ENCODE peak calls at places on chromosomes 5 and 9, in nine cellular contexts. Z is GM12878, G is SK-N-SH, P is suprapubic skin, U is Panc1, W is HCT116, R is transverse colon, J is H1, L is endothelial cell of umbilical vein. M is an unnamed sample. For H3K4me1, the result is how much of the 10 kb centered on the place peaks cover.

GRCh38 chr5:157038568-157039187 is 20.2 kb downstream of the HAVCR1 start:
- DNase-seq in G (no peak), P (no peak), J (no peak), R (no peak), L (no peak), W (no peak), U (no peak), Z (no peak), M (no peak)

GRCh38 chr5:173981362-173981761 is 7.6 kb upstream of the C5orf47 start:
- DNase-seq in P (no peak), R (no peak), J (no peak), W (no peak), G (no peak), U (no peak), Z (no peak), L (no peak), M (no peak)

GRCh38 chr5:543755-544674 is 19.8 kb upstream of the SLC9A3 start:
- DNase-seq in W (no peak), U (no peak), Z (peak), J (no peak), G (no peak), R (peak), L (no peak), P (peak), M (peak)

GRCh38 chr5:77087484-77088291 is 603 bp upstream of the ZBED3 start:
- DNase-seq in Z (no peak), L (peak), G (no peak), P (no peak), U (no peak), W (no peak), J (peak), R (peak), M (no peak)

GRCh38 chr9:272251-273213 is 57.9 kb downstream of the DOCK8 start:
- DNase-seq in R (peak), J (no peak), P (no peak), W (no peak), U (no peak), G (no peak), L (no peak), Z (peak), M (no peak)

GRCh38 chr5:99248066-99248465 is 319.3 kb upstream of the CHD1 start:
- DNase-seq in J (no peak), L (peak), P (no peak), G (no peak), R (no peak), U (no peak), W (no peak), Z (no peak), M (no peak)

GRCh38 chr5:68953151-68953884 is 140.5 kb upstream of the SLC30A5 start:
- DNase-seq in W (no peak), L (no peak), G (no peak), U (no peak), Z (no peak), P (no peak), R (no peak), J (no peak), M (no peak)

GRCh38 chr9:134940236-134941208 is 22.8 kb upstream of the FCN1 start:
- DNase-seq in G (no peak), U (no peak), P (no peak), W (no peak), J (no peak), L (no peak), R (no peak), Z (no peak), M (no peak)

GRCh38 chr5:88785396-88786216 is 97.4 kb downstream of the MEF2C start:
- DNase-seq in Z (peak), U (peak), W (peak), J (no peak), G (no peak), R (peak), L (peak), P (no peak), M (peak)

GRCh38 chr9:93267091-93267541 is 83.2 kb downstream of the WNK2 start:
- DNase-seq in G (peak), L (no peak), R (no peak), J (no peak), P (peak), Z (no peak), W (no peak), U (no peak), M (peak)

GRCh38 chr5:160479926-160480325 is 58.3 kb downstream of the PTTG1 start:
- DNase-seq in W (no peak), U (peak), R (no peak), J (no peak), L (peak), G (no peak), Z (no peak), P (no peak), M (no peak)

GRCh38 chr5:150217041-150217440 is 27.2 kb downstream of the SLC6A7 start:
- DNase-seq in Z (no peak), P (no peak), R (peak), G (no peak), L (no peak), U (no peak), J (no peak), W (no peak), M (no peak)

GRCh38 chr5:110590187-110590586 is 136.3 kb downstream of the TMEM232 start:
- DNase-seq in P (no peak), Z (no peak), G (no peak), J (no peak), R (no peak), L (peak), W (peak), U (peak), M (no peak)

GRCh38 chr9:75912951-75913350 is 22.5 kb downstream of the PCSK5 start:
- DNase-seq in G (no peak), U (no peak), Z (no peak), L (no peak), J (no peak), R (no peak), P (no peak), W (no peak), M (no peak)

GRCh38 chr9:14277202-14277601 is 36.7 kb downstream of the NFIB start:
- DNase-seq in U (no peak), J (no peak), R (no peak), G (no peak), P (no peak), Z (no peak), L (peak), W (peak), M (no peak)

GRCh38 chr5:112276996-112277395 is 142.1 kb downstream of the EPB41L4A start:
- DNase-seq in P (no peak), G (peak), U (no peak), J (no peak), Z (no peak), L (no peak), R (no peak), W (no peak), M (no peak)
- H3K4me1 ChIP-seq in P (under half), G (under half), U (under half), J (under half), Z (under half), L (under half), R (under half), W (under half), M (under half)

GRCh38 chr9:123929177-123929869 is 603 bp downstream of the DENND1A start:
- DNase-seq in R (peak), L (no peak), W (no peak), J (peak), G (no peak), P (no peak), U (no peak), Z (no peak), M (no peak)

GRCh38 chr9:123926986-123927385 is 2.9 kb downstream of the DENND1A start:
- DNase-seq in L (no peak), R (no peak), W (no peak), P (no peak), G (no peak), J (no peak), Z (no peak), U (no peak), M (no peak)

GRCh38 chr9:123925820-123926219 is 4.1 kb downstream of the DENND1A start:
- DNase-seq in J (no peak), U (no peak), W (no peak), L (no peak), R (no peak), P (no peak), Z (no peak), G (no peak), M (no peak)

GRCh38 chr9:123928471-123929176 is 1.3 kb downstream of the DENND1A start:
- DNase-seq in J (no peak), R (no peak), U (no peak), W (no peak), Z (no peak), G (peak), L (peak), P (no peak), M (no peak)

DNA sequence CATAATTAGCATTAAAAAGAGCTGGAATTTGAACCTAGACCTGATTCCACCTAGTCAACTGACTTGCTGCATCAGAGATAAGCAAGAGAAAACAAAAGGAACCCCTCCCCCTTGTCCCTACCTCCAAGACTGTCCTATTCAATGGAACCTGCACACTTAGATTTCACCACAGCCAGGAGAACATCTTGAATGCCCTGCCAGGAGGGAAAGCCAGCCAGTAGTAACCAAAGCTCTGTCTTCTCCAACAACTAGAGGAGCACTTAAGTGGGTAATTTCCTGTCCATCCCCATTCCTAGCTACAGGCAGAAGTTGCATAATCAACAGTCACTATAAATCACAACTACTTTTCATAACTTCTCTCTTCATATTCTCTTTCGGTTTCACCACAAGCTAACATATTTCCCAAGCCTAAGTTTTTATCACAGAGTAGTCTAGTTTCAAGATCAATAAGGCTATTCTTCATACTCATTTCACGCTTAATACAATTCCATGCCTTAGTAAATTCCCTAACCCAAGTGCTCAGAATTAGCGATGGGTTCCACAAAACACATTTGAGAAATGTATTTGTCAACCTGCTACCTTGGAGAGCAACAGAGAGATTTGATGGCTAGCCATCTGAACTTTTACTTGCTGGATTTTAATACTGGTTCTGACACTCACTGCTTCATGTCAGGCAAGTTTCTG is 2.2 kb downstream of the DENND1A start:
- DNase-seq in L (no peak), R (peak), P (no peak), J (no peak), W (no peak), Z (peak), U (no peak), G (no peak), M (no peak)
- TF ChIP-seq POLR2AphosphoS5 in L (no peak), R (peak), P (no peak), J (no peak), W (no peak), Z (peak), U (no peak), G (no peak), M (peak)

DNA sequence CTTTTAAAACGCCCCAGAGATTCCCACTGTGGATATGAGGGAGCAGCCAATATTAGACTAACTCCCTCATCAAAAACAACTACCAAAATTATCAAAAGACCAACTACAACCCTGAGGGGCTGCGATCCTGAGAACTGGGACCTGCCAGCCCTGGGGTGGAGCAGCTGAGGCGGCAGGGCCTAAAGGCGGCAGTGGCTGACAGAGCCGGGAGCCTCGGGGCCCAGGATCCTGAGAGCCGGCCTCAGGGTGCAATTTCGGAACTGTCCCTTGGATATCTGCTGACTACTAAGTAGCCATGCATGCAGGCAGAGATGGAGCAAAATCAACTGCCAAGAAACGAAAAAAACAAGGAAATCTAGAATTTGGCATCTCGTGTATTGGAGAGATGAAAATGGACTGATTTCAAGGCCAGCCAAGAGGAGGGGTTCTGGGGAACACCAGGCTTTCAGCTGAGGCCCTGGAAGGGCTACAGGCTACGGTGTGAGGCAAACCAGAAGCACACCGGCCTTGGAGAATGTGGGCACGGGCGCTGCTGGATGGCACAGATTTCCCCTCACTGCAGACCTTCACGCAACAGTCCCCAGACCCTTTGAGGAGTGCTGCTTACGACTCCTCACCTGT is 63.6 kb upstream of the UBAC1 start:
- DNase-seq in P (no peak), G (peak), R (no peak), U (no peak), J (no peak), L (no peak), W (no peak), Z (no peak), M (peak)
- H3K4me1 ChIP-seq in P (under half), G (under half), R (under half), U (under half), J (under half), L (under half), W (under half), Z (under half), M (half or more)

GRCh38 chr5:52989025-52989780 is at the start of gene ITGA2:
- DNase-seq in U (no peak), P (peak), R (peak), J (peak), G (peak), L (peak), W (peak), Z (no peak), M (peak)
- TF ChIP-seq POLR2AphosphoS5 in U (peak), P (no peak), R (no peak), J (no peak), G (peak), L (peak), W (peak), Z (no peak), M (no peak)

GRCh38 chr5:125409101-125409495 is 662.7 kb upstream of the ZNF608 start:
- DNase-seq in G (no peak), Z (no peak), W (no peak), U (no peak), J (no peak), R (peak), L (no peak), P (no peak), M (no peak)
- H3K4me1 ChIP-seq in G (half or more), Z (under half), W (under half), U (half or more), J (under half), R (half or more), L (half or more), P (under half), M (half or more)

GRCh38 chr9:4864234-4864661 is 71.5 kb downstream of the RCL1 start:
- DNase-seq in P (no peak), Z (no peak), R (no peak), U (no peak), J (no peak), L (no peak), G (no peak), W (no peak), M (no peak)
- TF ChIP-seq POLR2AphosphoS5 in P (no peak), Z (no peak), R (no peak), U (no peak), J (no peak), L (no peak), G (no peak), W (no peak), M (no peak)

GRCh38 chr9:88436379-88436778 is 48.1 kb downstream of the SPIN1 start:
- DNase-seq in U (no peak), P (no peak), L (no peak), Z (no peak), G (no peak), J (no peak), R (no peak), W (no peak), M (no peak)

GRCh38 chr9:88433583-88434240 is 45.5 kb downstream of the SPIN1 start:
- DNase-seq in W (no peak), J (no peak), P (no peak), U (no peak), G (no peak), R (no peak), L (no peak), Z (no peak), M (no peak)

GRCh38 chr9:88438819-88439218 is 50.6 kb downstream of the SPIN1 start:
- DNase-seq in W (no peak), R (no peak), L (no peak), U (no peak), G (no peak), J (no peak), P (no peak), Z (no peak), M (no peak)

GRCh38 chr9:88441301-88442007 is 53.2 kb downstream of the SPIN1 start:
- DNase-seq in R (no peak), P (no peak), G (no peak), U (no peak), Z (no peak), L (no peak), J (no peak), W (no peak), M (no peak)

DNA sequence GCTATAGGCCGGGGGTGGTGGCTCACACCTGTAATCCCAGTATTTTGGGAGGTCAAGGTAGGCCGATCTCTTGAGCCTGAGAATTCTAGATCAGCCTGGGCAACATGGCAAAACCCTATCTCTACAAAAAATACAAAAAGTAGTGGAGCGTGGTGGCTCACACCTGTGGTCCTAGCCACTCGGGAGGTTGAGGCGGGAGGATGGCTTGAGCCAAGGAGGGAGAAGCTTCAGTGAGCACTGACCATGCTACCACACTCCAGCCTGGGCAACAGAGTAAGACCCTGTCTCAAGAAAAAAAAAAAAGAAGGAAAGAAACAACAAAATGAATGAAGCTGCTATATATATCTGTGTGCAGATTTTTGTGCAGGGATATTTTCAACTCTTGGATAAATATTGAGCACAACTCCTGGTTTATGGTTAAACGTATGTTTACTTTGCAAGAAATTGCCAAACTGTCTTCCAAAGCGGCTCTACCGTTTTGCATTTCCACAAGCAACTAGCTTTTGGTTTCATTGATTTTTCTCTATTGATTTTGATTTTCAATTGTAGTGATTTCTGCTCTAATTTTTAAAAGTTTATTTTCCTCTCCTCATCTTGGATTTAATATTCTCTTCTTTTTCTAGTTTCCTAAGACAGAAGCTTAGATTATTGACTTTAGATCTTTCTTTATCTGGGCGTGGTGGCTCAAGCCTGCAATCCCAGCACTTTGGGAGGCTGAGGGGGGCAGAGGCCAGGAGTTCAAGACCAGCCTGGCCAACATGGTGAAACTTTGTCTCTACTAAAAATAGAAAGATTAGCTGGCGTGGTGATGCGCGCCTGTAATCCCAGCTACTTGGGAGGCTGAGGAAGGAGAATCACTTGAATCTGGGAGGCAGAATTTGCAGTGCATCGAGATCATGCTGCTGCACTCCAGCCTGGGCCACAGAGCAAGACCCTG is 49.2 kb downstream of the SPIN1 start:
- DNase-seq in W (no peak), L (no peak), J (no peak), R (no peak), U (no peak), P (no peak), G (no peak), Z (no peak), M (no peak)
- H3K4me1 ChIP-seq in W (under half), L (under half), J (under half), R (under half), U (under half), P (under half), G (under half), Z (under half), M (under half)

GRCh38 chr9:110064721-110065252 is 143.2 kb downstream of the C9orf152 start:
- DNase-seq in W (no peak), Z (no peak), U (no peak), G (no peak), J (no peak), P (no peak), R (no peak), L (no peak), M (no peak)
- TF ChIP-seq POLR2AphosphoS5 in W (no peak), Z (no peak), U (no peak), G (peak), J (no peak), P (no peak), R (no peak), L (no peak), M (no peak)

GRCh38 chr9:131735238-131736181 is 4.4 kb downstream of the RAPGEF1 start:
- DNase-seq in J (no peak), P (no peak), R (peak), Z (no peak), G (no peak), U (no peak), L (peak), W (no peak), M (no peak)

GRCh38 chr9:131734781-131735180 is 5.1 kb downstream of the RAPGEF1 start:
- DNase-seq in P (no peak), W (no peak), G (no peak), Z (no peak), U (no peak), J (no peak), R (no peak), L (peak), M (no peak)

GRCh38 chr9:131733601-131734061 is 6.2 kb downstream of the RAPGEF1 start:
- DNase-seq in Z (no peak), U (no peak), P (no peak), J (no peak), W (no peak), G (peak), R (peak), L (peak), M (no peak)

GRCh38 chr9:131732636-131733340 is 7.1 kb downstream of the RAPGEF1 start:
- DNase-seq in P (no peak), R (no peak), J (no peak), G (no peak), Z (no peak), U (no peak), L (no peak), W (no peak), M (no peak)

GRCh38 chr9:131734165-131734610 is 5.7 kb downstream of the RAPGEF1 start:
- DNase-seq in W (no peak), J (no peak), P (no peak), R (peak), U (no peak), L (peak), G (peak), Z (no peak), M (no peak)
- H3K4me1 ChIP-seq in W (under half), J (under half), P (half or more), R (half or more), U (half or more), L (half or more), G (under half), Z (half or more), M (half or more)

GRCh38 chr9:29208670-29209069 is 1635.4 kb upstream of the C9orf72 start:
- DNase-seq in R (no peak), L (no peak), U (no peak), P (no peak), W (no peak), J (no peak), Z (no peak), G (no peak), M (no peak)
- TF ChIP-seq POLR2AphosphoS5 in R (no peak), L (no peak), U (no peak), P (no peak), W (no peak), J (no peak), Z (no peak), G (no peak), M (no peak)